ENCODE peak calls at places on chromosome 12, in four cellular contexts. K, D, H and G are unnamed samples.

GRCh38 chr12:22803725-22804124 is 178.8 kb downstream of the ETNK1 start:
- DNase-seq in K (no peak), D (no peak), H (no peak), G (no peak)

GRCh38 chr12:33672879-33673577 is 233.4 kb upstream of the SYT10 start:
- DNase-seq in K (no peak), D (no peak), H (no peak), G (no peak)

GRCh38 chr12:117552971-117553370 is 191.5 kb upstream of the NOS1 start:
- DNase-seq in K (no peak), D (no peak), H (no peak), G (no peak)

GRCh38 chr12:121102307-121102706 is 30.4 kb upstream of the P2RX7 start:
- DNase-seq in K (no peak), D (no peak), H (no peak), G (no peak)

GRCh38 chr12:66280573-66280972 is 21.7 kb upstream of the HELB start:
- DNase-seq in K (no peak), D (no peak), H (no peak), G (no peak)

GRCh38 chr12:129245769-129246168 is 392.5 kb downstream of the GLT1D1 start:
- DNase-seq in K (no peak), D (no peak), H (no peak), G (no peak)

GRCh38 chr12:19483727-19484126 is 44.4 kb downstream of the AEBP2 start:
- DNase-seq in K (no peak), D (no peak), H (no peak), G (no peak)

GRCh38 chr12:73769337-73769736 is 768.3 kb upstream of the ATXN7L3B start:
- DNase-seq in K (no peak), D (no peak), H (no peak), G (no peak)

GRCh38 chr12:124441443-124442190 is 125.8 kb downstream of the NCOR2 start:
- DNase-seq in K (no peak), D (no peak), H (no peak), G (no peak)

GRCh38 chr12:27592548-27592947 is 68.5 kb downstream of the PPFIBP1 start:
- DNase-seq in K (no peak), D (no peak), H (no peak), G (no peak)

GRCh38 chr12:24409868-24410267 is 460.4 kb upstream of the SOX5 start:
- DNase-seq in K (no peak), D (no peak), H (no peak), G (no peak)

GRCh38 chr12:131390408-131391100 is 320.3 kb upstream of the SFSWAP start:
- DNase-seq in K (peak; percentile 10), D (peak; percentile 39), H (no peak), G (no peak)

GRCh38 chr12:18549598-18549997 is 188.2 kb downstream of the PLCZ1 start:
- DNase-seq in K (no peak), D (no peak), H (no peak), G (no peak)

GRCh38 chr12:68612245-68612644 is 1.5 kb downstream of the RAP1B start:
- DNase-seq in K (no peak), D (no peak), H (no peak), G (no peak)

GRCh38 chr12:105696-106095 is 39.1 kb downstream of the IQSEC3 start:
- DNase-seq in K (no peak), D (no peak), H (no peak), G (no peak)

GRCh38 chr12:24975425-24975824 is 26.5 kb upstream of the BCAT1 start:
- DNase-seq in K (no peak), D (no peak), H (no peak), G (no peak)

GRCh38 chr12:80763874-80764273 is 47.2 kb downstream of the MYF5 start:
- DNase-seq in K (no peak), D (no peak), H (no peak), G (no peak)

GRCh38 chr12:1310684-1311083 is 283.7 kb downstream of the FBXL14 start:
- DNase-seq in K (no peak), D (no peak), H (no peak), G (no peak)

GRCh38 chr12:111757361-111758119 is 9.2 kb upstream of the ALDH2 start:
- DNase-seq in K (no peak), D (peak; percentile 58), H (peak; percentile 49), G (no peak)

GRCh38 chr12:51482808-51483532 is 58.3 kb downstream of the SLC4A8 start:
- DNase-seq in K (peak; percentile 36), D (no peak), H (no peak), G (no peak)

GRCh38 chr12:10528150-10528953 is 22.7 kb downstream of the EIF2S3B start:
- DNase-seq in K (no peak), D (no peak), H (no peak), G (no peak)

GRCh38 chr12:55842681-55843429 is at the start of gene MMP19:
- DNase-seq in K (no peak), D (no peak), H (no peak), G (no peak)

GRCh38 chr12:32400866-32401265 is 1.5 kb downstream of the FGD4 start:
- DNase-seq in K (no peak), D (no peak), H (no peak), G (no peak)

GRCh38 chr12:101230547-101230946 is 20.5 kb upstream of the SLC5A8 start:
- DNase-seq in K (no peak), D (no peak), H (no peak), G (no peak)

GRCh38 chr12:12319501-12320322 is 30.3 kb downstream of the MANSC1 start:
- DNase-seq in K (no peak), D (no peak), H (no peak), G (no peak)

GRCh38 chr12:110537605-110538409 is 35.7 kb downstream of the RAD9B start:
- DNase-seq in K (no peak), D (peak; percentile 86), H (peak; percentile 82), G (peak; percentile 59)

GRCh38 chr12:72432037-72432604 is 160.0 kb downstream of the TRHDE start:
- DNase-seq in K (no peak), D (no peak), H (no peak), G (no peak)

GRCh38 chr12:32211066-32211768 is 104.6 kb downstream of the BICD1 start:
- DNase-seq in K (no peak), D (no peak), H (no peak), G (no peak)

GRCh38 chr12:132424118-132424438 is 65.9 kb upstream of the FBRSL1 start:
- DNase-seq in K (no peak), D (no peak), H (no peak), G (no peak)

GRCh38 chr12:34304546-34304945 is 282.2 kb downstream of the ALG10 start:
- DNase-seq in K (no peak), D (peak; percentile 44), H (no peak), G (no peak)

GRCh38 chr12:20492251-20492728 is 124.0 kb downstream of the PDE3A start:
- DNase-seq in K (peak; percentile 8), D (no peak), H (no peak), G (no peak)

GRCh38 chr12:95319694-95320331 is 102.2 kb downstream of the VEZT start:
- DNase-seq in K (no peak), D (no peak), H (no peak), G (no peak)